ENCODE peak calls at places on chromosomes 7 and 10, in ten cellular contexts. X is mucosa of descending colon, V is astrocyte, U is GM12865, Y is lower leg skin, J is astrocyte of the spinal cord, O is astrocyte of the cerebellum, T is neural progenitor cell, W is epithelial cell of esophagus, Z is brain microvascular endothelial cell. M is an unnamed sample.
A peak's percentile ranks its signal among the peaks of the same experiment; 100 is the strongest.

GRCh38 chr7:147524726-147525245 is 1065.8 kb upstream of the C7orf33 start:
- DNase-seq in X (no peak), V (no peak), U (no peak), Y (no peak), J (no peak), O (no peak), T (no peak), W (peak; percentile 16), Z (no peak), M (no peak)

GRCh38 chr7:132723506-132724081 is 147.3 kb upstream of the PLXNA4 start:
- DNase-seq in X (no peak), V (peak; percentile 10), U (no peak), Y (no peak), J (no peak), O (no peak), T (no peak), W (no peak), Z (no peak), M (no peak)

GRCh38 chr10:22666287-22667092 is 47.9 kb downstream of the PIP4K2A start:
- DNase-seq in X (no peak), V (no peak), U (peak; percentile 87), Y (no peak), J (peak; percentile 35), O (no peak), T (no peak), W (no peak), Z (peak; percentile 48), M (no peak)

GRCh38 chr7:22137026-22137425 is 191.3 kb upstream of the CDCA7L start:
- DNase-seq in X (no peak), V (peak; percentile 84), U (no peak), Y (no peak), J (peak; percentile 57), O (peak; percentile 33), T (no peak), W (no peak), Z (no peak), M (peak; percentile 54)

GRCh38 chr10:32328499-32328898 is 18.5 kb downstream of the EPC1 start:
- DNase-seq in X (no peak), V (no peak), U (no peak), Y (no peak), J (no peak), O (no peak), T (no peak), W (no peak), Z (no peak), M (no peak)

GRCh38 chr7:90655566-90655965 is 59.4 kb downstream of the CDK14 start:
- DNase-seq in X (no peak), V (peak; percentile 96), U (peak; percentile 44), Y (no peak), J (peak; percentile 95), O (peak; percentile 82), T (no peak), W (peak; percentile 72), Z (peak; percentile 73), M (peak; percentile 90)

GRCh38 chr7:14748461-14748860 is 154.1 kb downstream of the DGKB start:
- DNase-seq in X (no peak), V (peak; percentile 90), U (no peak), Y (no peak), J (peak; percentile 88), O (peak; percentile 49), T (no peak), W (peak; percentile 59), Z (peak; percentile 81), M (peak; percentile 89)

GRCh38 chr10:13871087-13871486 is 284.3 kb downstream of the PRPF18 start:
- DNase-seq in X (no peak), V (no peak), U (no peak), Y (no peak), J (no peak), O (no peak), T (no peak), W (no peak), Z (no peak), M (no peak)

GRCh38 chr7:149450821-149451220 is 10.0 kb downstream of the ZNF777 start:
- DNase-seq in X (no peak), V (no peak), U (no peak), Y (peak; percentile 58), J (no peak), O (no peak), T (no peak), W (no peak), Z (no peak), M (no peak)

GRCh38 chr10:86411281-86411841 is 44.8 kb upstream of the GRID1 start:
- DNase-seq in X (no peak), V (peak; percentile 84), U (peak; percentile 81), Y (no peak), J (peak; percentile 73), O (no peak), T (no peak), W (no peak), Z (peak; percentile 94), M (peak; percentile 67)

GRCh38 chr10:71603190-71603589 is 116.4 kb downstream of the C10orf105 start:
- DNase-seq in X (no peak), V (no peak), U (no peak), Y (no peak), J (no peak), O (no peak), T (no peak), W (no peak), Z (no peak), M (no peak)

GRCh38 chr10:110864662-110865140 is 7.0 kb upstream of the PDCD4 start:
- DNase-seq in X (no peak), V (no peak), U (peak; percentile 95), Y (no peak), J (no peak), O (no peak), T (no peak), W (no peak), Z (no peak), M (no peak)

GRCh38 chr10:91194497-91195179 is 25.8 kb upstream of the PCGF5 start:
- DNase-seq in X (no peak), V (peak; percentile 66), U (no peak), Y (no peak), J (peak; percentile 65), O (no peak), T (no peak), W (no peak), Z (peak; percentile 61), M (peak; percentile 78)

GRCh38 chr10:43854042-43854441 is 205.4 kb upstream of the ZNF32 start:
- DNase-seq in X (no peak), V (peak; percentile 74), U (no peak), Y (no peak), J (peak; percentile 48), O (no peak), T (no peak), W (peak; percentile 3), Z (peak; percentile 73), M (peak; percentile 82)

DNA sequence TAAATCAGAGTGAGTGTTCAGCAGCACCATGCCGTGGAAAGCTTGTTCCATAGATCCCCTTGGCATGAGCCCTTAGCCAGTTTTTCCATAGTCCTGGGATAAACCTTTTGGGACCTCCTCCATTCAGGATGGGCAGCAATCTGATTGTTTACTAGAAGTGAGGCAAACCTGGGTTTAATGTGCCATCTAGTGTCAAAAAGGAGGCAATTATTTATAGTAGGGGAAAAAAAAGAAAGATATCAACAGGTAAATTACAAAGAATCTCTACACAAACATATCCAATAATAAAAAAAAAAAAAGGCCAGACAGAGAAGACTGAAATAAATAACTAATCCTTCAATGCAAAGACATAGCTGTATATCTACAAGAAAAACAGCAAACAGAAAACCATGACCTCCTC is 229.0 kb upstream of the STK17A start:
- DNase-seq in X (no peak), V (no peak), U (no peak), Y (no peak), J (no peak), O (no peak), T (no peak), W (no peak), Z (no peak), M (no peak)
- TF ChIP-seq CTCF in X (no peak), V (no peak), U (no peak), Y (no peak), J (no peak), O (no peak), T (peak; percentile 41), W (peak; percentile 12), Z (no peak), M (no peak)

DNA sequence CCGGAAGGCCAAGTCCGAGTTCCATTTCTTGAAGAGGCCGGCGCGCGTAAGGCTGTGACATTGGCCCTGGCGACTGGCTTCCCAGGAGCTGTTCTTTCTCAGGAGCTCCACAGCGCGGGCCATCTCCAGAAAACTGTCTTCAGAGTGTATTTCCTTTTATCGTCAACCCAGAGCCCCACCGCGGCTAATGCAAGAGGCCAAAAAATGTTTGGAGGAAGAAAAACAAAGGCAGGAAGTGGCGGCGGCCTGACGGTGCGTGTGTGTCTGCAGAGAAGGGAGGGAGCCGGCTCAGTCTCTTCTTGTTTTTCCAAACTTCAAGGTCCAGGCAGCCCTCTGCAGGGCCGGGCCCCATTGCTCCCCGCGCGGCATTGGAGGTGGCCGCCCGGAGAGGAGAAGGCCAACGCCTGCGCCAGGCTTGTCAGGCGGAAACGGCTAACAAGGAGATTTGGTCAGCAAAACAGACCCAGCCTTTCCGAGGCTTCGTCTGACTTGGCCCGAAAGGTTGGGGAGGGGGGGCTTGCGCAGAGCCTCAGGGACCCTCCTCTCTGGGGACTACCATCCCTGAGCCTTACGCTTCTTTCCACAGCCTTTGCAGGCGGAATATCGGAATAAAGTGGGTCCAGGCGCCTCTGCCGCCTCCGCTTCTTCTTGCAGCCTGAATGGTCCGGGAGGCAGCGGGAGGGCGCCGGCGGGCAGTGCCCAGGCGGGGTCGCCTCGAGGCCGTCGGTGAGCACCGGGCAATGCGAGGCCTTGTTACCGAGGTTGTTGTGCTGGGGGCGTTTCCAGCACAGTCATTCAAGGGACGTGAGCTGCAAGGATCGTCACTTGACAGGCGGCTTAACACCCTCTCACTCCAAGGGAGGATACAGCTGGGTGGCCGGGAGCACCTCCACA is 3.9 kb upstream of the HOXA11 start:
- DNase-seq in X (peak; percentile 73), V (no peak), U (no peak), Y (peak; percentile 86), J (no peak), O (no peak), T (no peak), W (no peak), Z (no peak), M (peak; percentile 82)
- H3K4me3 ChIP-seq in X (peak overlapping the region; percentile 6), V (no peak overlapping the region), U (no peak overlapping the region), Y (no peak overlapping the region), J (no peak overlapping the region), O (no peak overlapping the region), T (no peak overlapping the region), W (no peak overlapping the region), Z (no peak overlapping the region), M (peak overlapping the region; percentile 59)

GRCh38 chr7:140645166-140645565 is 4.6 kb upstream of the DENND2A start:
- DNase-seq in X (no peak), V (no peak), U (no peak), Y (no peak), J (no peak), O (no peak), T (peak; percentile 31), W (no peak), Z (no peak), M (no peak)
- TF ChIP-seq CTCF in X (no peak), V (peak; percentile 32), U (peak; percentile 44), Y (no peak), J (peak; percentile 54), O (peak; percentile 36), T (peak; percentile 56), W (peak; percentile 9), Z (peak; percentile 66), M (peak; percentile 42)

GRCh38 chr10:51656467-51656866 is 42.9 kb downstream of the CSTF2T start:
- DNase-seq in X (no peak), V (no peak), U (no peak), Y (no peak), J (no peak), O (no peak), T (no peak), W (no peak), Z (no peak), M (no peak)
- H3K4me3 ChIP-seq in X (no peak overlapping the region), V (no peak overlapping the region), U (no peak overlapping the region), Y (no peak overlapping the region), J (no peak overlapping the region), O (no peak overlapping the region), T (no peak overlapping the region), W (no peak overlapping the region), Z (no peak overlapping the region), M (no peak overlapping the region)

GRCh38 chr7:50782376-50783208 is at the start of gene GRB10:
- DNase-seq in X (peak; percentile 45), V (no peak), U (no peak), Y (no peak), J (peak; percentile 33), O (no peak), T (peak; percentile 84), W (no peak), Z (no peak), M (no peak)
- TF ChIP-seq CTCF in X (no peak), V (no peak), U (no peak), Y (no peak), J (peak; percentile 6), O (peak; percentile 9), T (peak; percentile 34), W (peak; percentile 1), Z (peak; percentile 34), M (no peak)

M was measured in foreskin fibroblast.